ENCODE peak calls at places on chromosome 11, in five cellular contexts. R, Q, C, J and T are unnamed samples.

GRCh38 chr11:112786886-112787530 is 174.2 kb upstream of the NCAM1 start:
- DNase-seq in R (no peak), Q (no peak), C (no peak), J (no peak), T (no peak)

GRCh38 chr11:131867457-131868257 is 497.2 kb downstream of the NTM start:
- DNase-seq in R (peak), Q (peak), C (peak), J (peak), T (no peak)

GRCh38 chr11:1619449-1619848 is 2.5 kb downstream of the KRTAP5-4 start:
- DNase-seq in R (peak), Q (no peak), C (no peak), J (peak), T (no peak)

GRCh38 chr11:108733479-108734116 is 68.7 kb downstream of the DDX10 start:
- DNase-seq in R (peak), Q (no peak), C (peak), J (peak), T (no peak)

GRCh38 chr11:75426720-75427086 is 6.3 kb downstream of the KLHL35 start:
- DNase-seq in R (no peak), Q (no peak), C (no peak), J (no peak), T (no peak)

GRCh38 chr11:122923302-122923701 is 40.7 kb downstream of the JHY start:
- DNase-seq in R (no peak), Q (no peak), C (no peak), J (peak), T (no peak)

GRCh38 chr11:64558065-64558745 is 32.8 kb upstream of the SLC22A12 start:
- DNase-seq in R (no peak), Q (no peak), C (no peak), J (no peak), T (no peak)

GRCh38 chr11:116217006-116217405 is 555.8 kb downstream of the BUD13 start:
- DNase-seq in R (peak), Q (peak), C (no peak), J (peak), T (peak)

GRCh38 chr11:113014262-113014661 is 53.0 kb downstream of the NCAM1 start:
- DNase-seq in R (no peak), Q (no peak), C (peak), J (peak), T (peak)

GRCh38 chr11:59957094-59957493 is 6.7 kb upstream of the OOSP4A start:
- DNase-seq in R (peak), Q (no peak), C (no peak), J (peak), T (no peak)

GRCh38 chr11:18171377-18172000 is 1.1 kb upstream of the MRGPRX4 start:
- DNase-seq in R (peak), Q (peak), C (peak), J (peak), T (no peak)

GRCh38 chr11:109704432-109704831 is 282.4 kb downstream of the C11orf87 start:
- DNase-seq in R (no peak), Q (no peak), C (no peak), J (no peak), T (no peak)

GRCh38 chr11:9071694-9072093 is 19.7 kb downstream of the SCUBE2 start:
- DNase-seq in R (no peak), Q (no peak), C (no peak), J (no peak), T (no peak)

GRCh38 chr11:44916797-44917196 is 33.9 kb downstream of the TP53I11 start:
- DNase-seq in R (no peak), Q (no peak), C (no peak), J (no peak), T (no peak)